ENCODE peak calls at places on chromosomes 1 and 21, in seven cellular contexts. E, J, U, G, I, X and C are unnamed samples.

GRCh38 chr1:83102630-83103071 is 896.3 kb downstream of the TTLL7 start:
- DNase-seq in X (peak; percentile 64), U (peak; percentile 27), J (no peak), I (no peak), G (peak; percentile 61), E (no peak), C (no peak)

GRCh38 chr1:18142969-18143368 is 35.4 kb downstream of the IGSF21 start:
- DNase-seq in X (no peak), E (no peak), G (no peak), J (no peak), I (no peak), U (no peak), C (no peak)

GRCh38 chr1:15261155-15262002 is 14.4 kb downstream of the FHAD1 start:
- DNase-seq in U (peak; percentile 19), J (peak; percentile 36), G (no peak), X (no peak), E (no peak), I (peak; percentile 18), C (no peak)

GRCh38 chr1:181604482-181604881 is 121.2 kb downstream of the CACNA1E start:
- DNase-seq in J (no peak), E (no peak), X (no peak), U (no peak), I (peak; percentile 46), G (no peak), C (no peak)

GRCh38 chr1:206001476-206001888 is 1.7 kb downstream of the RAB7B start:
- DNase-seq in G (peak; percentile 88), X (peak; percentile 92), I (peak; percentile 33), U (peak; percentile 90), J (peak; percentile 90), E (peak; percentile 78), C (peak; percentile 95)

GRCh38 chr1:9191216-9191615 is 43.4 kb upstream of the H6PD start:
- DNase-seq in I (no peak), G (no peak), E (no peak), X (no peak), J (no peak), U (no peak), C (no peak)

GRCh38 chr1:47631596-47631995 is 193.8 kb downstream of the FOXD2 start:
- DNase-seq in E (no peak), G (no peak), U (no peak), I (no peak), J (no peak), X (no peak), C (no peak)

GRCh38 chr1:59917026-59917784 is 9.4 kb downstream of the CYP2J2 start:
- DNase-seq in X (no peak), E (no peak), U (no peak), G (no peak), I (no peak), J (no peak), C (no peak)

GRCh38 chr1:24283326-24284155 is 35.6 kb upstream of the GRHL3 start:
- DNase-seq in G (peak; percentile 53), X (peak; percentile 98), I (peak; percentile 45), E (no peak), U (peak; percentile 90), J (peak; percentile 68), C (peak; percentile 85)

GRCh38 chr1:19974822-19975416 is 4.5 kb downstream of the PLA2G2A start:
- DNase-seq in G (peak; percentile 49), J (peak; percentile 90), X (peak; percentile 83), U (peak; percentile 73), E (no peak), I (peak; percentile 16), C (peak; percentile 74)

GRCh38 chr1:172343246-172344099 is 77.0 kb upstream of the C1orf105 start:
- DNase-seq in G (peak; percentile 76), E (no peak), X (peak; percentile 85), J (peak; percentile 85), I (no peak), U (peak; percentile 87), C (peak; percentile 73)

GRCh38 chr1:151058682-151059341 is 610 bp downstream of the CDC42SE1 start:
- DNase-seq in G (no peak), E (no peak), U (peak; percentile 48), X (peak; percentile 92), I (peak; percentile 83), J (peak; percentile 40), C (no peak)

GRCh38 chr1:16396591-16396990 is 29.5 kb downstream of the SZRD1 start:
- DNase-seq in E (no peak), J (peak; percentile 88), U (peak; percentile 80), X (peak; percentile 28), I (no peak), G (peak; percentile 75), C (peak; percentile 67)

GRCh38 chr1:87883906-87884305 is 555.2 kb downstream of the LMO4 start:
- DNase-seq in X (no peak), E (no peak), J (no peak), U (no peak), G (no peak), I (no peak), C (no peak)

GRCh38 chr1:156750932-156751723 is at the start of gene HDGF:
- DNase-seq in J (peak; percentile 42), X (no peak), E (peak; percentile 79), G (no peak), I (peak; percentile 56), U (peak; percentile 53), C (no peak)

GRCh38 chr1:199009447-199009846 is 370.6 kb downstream of the PTPRC start:
- DNase-seq in U (no peak), G (no peak), I (no peak), E (no peak), X (no peak), J (no peak), C (no peak)

GRCh38 chr1:56429288-56429687 is 150.1 kb downstream of the PLPP3 start:
- DNase-seq in X (no peak), G (no peak), I (no peak), E (no peak), J (no peak), U (peak; percentile 57), C (no peak)

GRCh38 chr21:34190576-34191301 is 117.4 kb downstream of the MRPS6 start:
- DNase-seq in U (peak; percentile 44), G (no peak), X (no peak), E (no peak), J (no peak), I (no peak), C (no peak)

GRCh38 chr1:116433283-116434257 is 60.5 kb downstream of the ATP1A1 start:
- DNase-seq in U (peak; percentile 4), J (peak; percentile 34), I (no peak), E (no peak), G (peak; percentile 43), X (no peak), C (peak; percentile 46)

GRCh38 chr1:178060789-178061556 is 32.9 kb upstream of the RASAL2 start:
- DNase-seq in E (no peak), I (no peak), X (no peak), U (peak; percentile 69), G (peak; percentile 72), J (peak; percentile 95), C (peak; percentile 80)

GRCh38 chr21:46092811-46093667 is 4.9 kb upstream of the COL6A2 start:
- DNase-seq in I (no peak), E (no peak), U (no peak), G (no peak), X (no peak), J (no peak), C (no peak)
- TF ChIP-seq CTCF in I (no peak), E (no peak), U (peak; percentile 17), G (peak; percentile 12), X (no peak), J (peak; percentile 6), C (peak; percentile 25)

DNA sequence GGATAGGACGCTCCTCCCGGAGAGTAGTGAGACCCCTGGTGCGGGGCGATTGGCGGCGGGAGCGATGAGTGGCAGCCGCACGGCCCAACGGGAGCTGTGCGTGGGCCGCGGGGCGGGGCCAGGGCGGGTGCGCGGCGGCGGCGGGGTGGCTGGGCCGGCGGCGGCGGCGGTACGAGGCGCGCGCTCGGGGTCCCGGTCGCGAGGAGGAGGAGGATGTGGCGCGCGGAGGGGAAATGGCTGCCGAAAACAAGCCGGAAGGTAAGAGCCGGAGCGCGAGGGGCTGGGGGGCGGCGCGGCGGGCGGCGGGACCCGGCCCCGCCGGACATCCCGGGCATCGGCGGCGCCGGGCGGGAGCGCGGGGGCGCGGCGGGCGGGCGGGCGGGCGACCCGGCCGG is at the start of gene CAMTA1:
- DNase-seq in U (no peak), X (no peak), I (no peak), G (no peak), J (no peak), E (no peak), C (no peak)
- TF ChIP-seq CTCF in U (no peak), X (no peak), I (no peak), G (no peak), J (no peak), E (no peak), C (no peak)

DNA sequence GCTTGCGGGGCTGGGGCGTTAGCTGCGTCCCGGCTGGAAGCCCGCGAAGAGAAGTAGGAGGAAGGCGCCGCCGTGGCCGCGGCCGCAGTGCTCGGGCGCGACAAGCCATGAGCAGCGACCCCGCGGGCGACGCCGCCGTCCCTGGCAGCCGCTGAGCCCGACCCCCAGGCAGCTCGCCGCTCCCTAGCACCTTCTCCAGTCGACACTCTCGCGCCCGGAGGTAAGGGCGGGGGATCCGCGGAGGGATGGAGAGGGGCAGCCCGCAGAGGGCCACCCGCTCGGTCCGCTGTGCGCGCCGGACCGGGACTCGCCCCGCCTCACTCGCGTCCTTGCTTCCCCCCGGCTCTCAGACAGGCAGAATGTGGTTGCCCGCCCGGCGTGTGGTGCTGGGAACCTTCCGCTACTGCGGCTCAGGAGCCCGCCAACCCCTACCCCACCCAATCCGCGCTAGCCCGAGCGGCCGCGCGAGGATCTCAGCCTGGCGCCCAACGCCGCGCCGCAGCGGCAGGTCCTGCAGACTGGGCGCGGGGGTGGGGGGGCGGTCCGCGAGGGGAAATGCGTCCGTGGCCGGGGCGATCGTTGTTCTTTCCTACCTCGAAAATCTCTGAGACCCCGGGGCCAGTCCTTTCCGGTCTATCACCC is at the start of gene LRRC8C:
- DNase-seq in I (peak; percentile 53), E (no peak), G (peak; percentile 48), X (peak; percentile 53), U (peak; percentile 57), J (peak; percentile 63), C (peak; percentile 53)
- TF ChIP-seq CTCF in I (no peak), E (peak; percentile 14), G (no peak), X (no peak), U (no peak), J (no peak), C (no peak)

GRCh38 chr1:200561856-200562214 is 58.7 kb downstream of the KIF14 start:
- DNase-seq in J (no peak), U (no peak), G (no peak), E (no peak), I (no peak), X (no peak), C (no peak)

GRCh38 chr1:200564319-200564718 is 56.2 kb downstream of the KIF14 start:
- DNase-seq in E (no peak), U (no peak), G (no peak), J (no peak), X (no peak), I (no peak), C (no peak)

GRCh38 chr1:200556005-200556404 is 64.5 kb downstream of the KIF14 start:
- DNase-seq in E (no peak), X (peak; percentile 48), J (no peak), I (no peak), U (no peak), G (peak; percentile 3), C (no peak)

DNA sequence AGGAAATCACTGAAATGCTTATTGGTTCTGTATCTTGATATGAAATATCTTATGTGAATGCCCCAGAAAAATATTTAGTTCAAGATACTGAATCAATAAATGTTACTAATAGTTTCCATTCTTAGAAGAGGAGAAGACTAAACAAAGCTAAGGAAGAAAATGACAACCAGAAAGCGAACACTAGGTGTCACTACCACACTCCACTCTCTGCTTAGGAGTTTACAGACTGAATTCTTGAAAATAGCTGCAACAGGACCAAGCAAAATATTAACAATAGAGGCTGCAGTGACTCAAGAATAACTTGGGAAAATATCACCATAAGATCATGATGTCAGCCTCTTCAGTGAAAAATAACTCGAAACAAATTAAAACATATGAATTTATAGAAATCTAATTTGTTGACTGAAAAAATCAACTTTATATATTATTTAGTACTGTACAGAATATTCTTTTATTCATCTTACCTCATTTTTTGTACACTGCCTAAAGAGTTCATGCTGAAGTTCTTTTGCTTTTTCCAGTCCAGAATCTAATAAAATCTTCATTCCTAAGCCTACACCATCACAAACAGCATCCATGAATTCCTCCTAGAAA is 61.6 kb downstream of the KIF14 start:
- DNase-seq in E (no peak), J (peak; percentile 72), I (no peak), U (peak; percentile 59), X (peak; percentile 84), G (peak; percentile 45), C (peak; percentile 50)
- TF ChIP-seq CTCF in E (peak; percentile 41), J (peak; percentile 63), I (peak; percentile 12), U (peak; percentile 71), X (peak; percentile 99), G (peak; percentile 68), C (peak; percentile 83)